ENCODE peak calls at places on chromosomes 1 and 21, in nine cellular contexts. B, Y, M, L, Z, E, C, T and J are unnamed samples.

GRCh38 chr1:3219005-3219724 is 150.2 kb downstream of the PRDM16 start:
- DNase-seq in Y (peak; percentile 91), B (peak; percentile 56), Z (peak; percentile 65), M (peak; percentile 36), T (no peak), E (peak; percentile 64), C (no peak), L (no peak), J (peak; percentile 78)

GRCh38 chr21:21373969-21374368 is 375.8 kb downstream of the NCAM2 start:
- DNase-seq in M (no peak), B (no peak), L (no peak), E (no peak), T (no peak), Y (no peak), C (no peak), Z (no peak), J (no peak)

GRCh38 chr1:244197851-244198375 is 146.8 kb downstream of the ZBTB18 start:
- DNase-seq in E (no peak), M (no peak), B (no peak), L (no peak), T (no peak), C (no peak), Y (no peak), Z (no peak), J (no peak)

GRCh38 chr1:42399315-42400100 is 18.9 kb downstream of the RIMKLA start:
- DNase-seq in Z (no peak), C (no peak), M (no peak), Y (no peak), L (no peak), B (no peak), E (no peak), T (no peak), J (no peak)

GRCh38 chr1:33762962-33763361 is 100.9 kb upstream of the HMGB4 start:
- DNase-seq in C (no peak), L (no peak), Z (no peak), E (no peak), B (no peak), M (no peak), Y (no peak), T (no peak), J (no peak)

GRCh38 chr1:167683641-167684502 is 37.9 kb upstream of the MPZL1 start:
- DNase-seq in Z (no peak), T (no peak), L (peak; percentile 74), C (no peak), Y (no peak), B (peak; percentile 54), M (no peak), E (peak; percentile 41), J (peak; percentile 80)

GRCh38 chr1:33424205-33424604 is 6.7 kb downstream of the PHC2 start:
- DNase-seq in B (no peak), Z (no peak), M (no peak), C (peak; percentile 16), Y (no peak), T (no peak), E (no peak), L (peak; percentile 64), J (no peak)

GRCh38 chr1:61552630-61553029 is 172.3 kb downstream of the TM2D1 start:
- DNase-seq in Z (no peak), E (no peak), Y (no peak), T (no peak), C (no peak), L (no peak), M (no peak), B (no peak), J (no peak)

GRCh38 chr1:6603424-6603850 is 768 bp upstream of the KLHL21 start:
- DNase-seq in L (peak; percentile 64), Y (peak; percentile 61), T (no peak), Z (no peak), C (peak; percentile 75), M (peak; percentile 65), B (no peak), E (no peak), J (peak; percentile 89)

DNA sequence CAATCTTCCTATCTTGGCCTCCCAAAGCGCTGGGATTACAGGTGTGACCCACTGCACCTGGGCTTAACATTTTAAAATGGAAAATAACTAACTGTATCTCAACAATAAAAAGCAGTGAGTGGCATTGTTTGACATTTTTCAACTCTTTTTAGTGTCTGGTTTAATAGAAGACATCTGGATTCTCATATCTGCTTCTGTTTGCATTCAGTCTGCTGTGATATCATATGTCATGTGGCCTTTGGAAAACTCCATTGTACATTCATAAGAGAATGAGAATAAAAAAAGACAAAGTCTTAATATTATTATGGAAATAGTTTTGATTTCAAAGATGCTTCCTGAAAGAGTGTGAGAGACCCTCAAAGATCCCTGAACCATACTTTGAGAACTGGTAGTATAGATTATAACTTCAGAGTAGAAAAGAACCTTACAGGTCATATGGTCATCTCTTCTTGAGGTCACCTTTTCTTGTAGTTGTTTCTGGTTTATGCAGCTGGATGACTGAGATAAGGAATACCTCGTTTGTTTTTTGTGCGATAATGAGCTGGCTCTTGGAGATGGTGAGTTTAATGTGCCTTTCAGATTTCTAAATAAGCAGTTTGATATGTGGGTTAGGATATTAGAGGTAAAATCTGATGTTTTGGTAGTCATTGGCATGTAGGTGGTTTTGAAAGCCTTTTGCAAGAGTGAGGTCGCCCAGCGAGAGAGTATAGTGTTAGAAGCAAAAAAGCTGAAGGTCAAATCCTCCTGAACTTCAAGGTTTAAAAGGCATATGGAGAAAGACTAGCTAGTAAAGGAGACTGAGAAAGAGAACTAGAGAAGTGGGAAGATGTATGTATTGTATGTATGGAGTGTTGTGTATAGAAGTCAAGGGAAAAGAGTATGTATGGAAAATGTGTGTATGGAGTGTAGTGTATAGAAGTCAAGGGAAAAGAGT is 17.2 kb downstream of the CEP350 start:
- DNase-seq in Y (no peak), L (no peak), Z (no peak), B (no peak), E (no peak), T (no peak), M (no peak), C (peak; percentile 82), J (no peak)
- TF ChIP-seq POLR2AphosphoS5 in Y (no peak), L (no peak), Z (no peak), B (no peak), E (no peak), T (no peak), M (no peak), C (no peak), J (no peak)

DNA sequence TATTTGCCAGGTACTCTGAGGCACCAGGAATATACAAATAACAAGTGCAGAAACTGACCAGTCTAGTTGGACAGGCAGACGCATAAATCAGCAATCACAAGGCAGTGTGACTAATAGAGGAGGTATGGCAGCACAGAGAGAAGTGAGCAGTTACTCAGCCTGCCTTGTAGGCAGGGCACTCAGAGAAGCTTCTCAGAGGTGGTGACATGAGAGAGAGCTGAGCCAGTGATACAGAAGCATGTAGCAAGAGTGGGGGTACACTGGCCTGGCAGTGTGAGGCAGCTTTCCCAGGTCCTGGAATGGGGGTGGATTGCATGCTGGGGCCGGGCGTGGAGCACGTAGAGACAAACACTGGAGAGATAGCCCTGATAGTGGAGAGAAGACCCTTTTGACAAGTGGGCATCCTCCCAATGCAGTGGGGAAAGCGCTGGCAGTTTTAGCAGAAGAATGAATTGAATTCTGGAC is 7.8 kb downstream of the PHLDA3 start:
- DNase-seq in E (peak; percentile 73), Y (peak; percentile 61), B (no peak), Z (peak; percentile 91), L (no peak), C (peak; percentile 82), T (peak; percentile 86), M (peak; percentile 47), J (peak; percentile 91)
- TF ChIP-seq POLR2AphosphoS5 in E (no peak), Y (peak; percentile 88), B (peak; percentile 76), Z (peak; percentile 99), L (no peak), C (no peak), T (peak; percentile 69), M (peak; percentile 84), J (peak; percentile 94)

GRCh38 chr1:214503553-214503952 is 47.8 kb downstream of the PTPN14 start:
- DNase-seq in Y (no peak), Z (no peak), M (no peak), E (no peak), C (no peak), L (no peak), T (no peak), B (no peak), J (no peak)
- TF ChIP-seq POLR2AphosphoS5 in Y (peak; percentile 9), Z (no peak), M (no peak), E (no peak), C (no peak), L (no peak), T (no peak), B (no peak), J (no peak)

DNA sequence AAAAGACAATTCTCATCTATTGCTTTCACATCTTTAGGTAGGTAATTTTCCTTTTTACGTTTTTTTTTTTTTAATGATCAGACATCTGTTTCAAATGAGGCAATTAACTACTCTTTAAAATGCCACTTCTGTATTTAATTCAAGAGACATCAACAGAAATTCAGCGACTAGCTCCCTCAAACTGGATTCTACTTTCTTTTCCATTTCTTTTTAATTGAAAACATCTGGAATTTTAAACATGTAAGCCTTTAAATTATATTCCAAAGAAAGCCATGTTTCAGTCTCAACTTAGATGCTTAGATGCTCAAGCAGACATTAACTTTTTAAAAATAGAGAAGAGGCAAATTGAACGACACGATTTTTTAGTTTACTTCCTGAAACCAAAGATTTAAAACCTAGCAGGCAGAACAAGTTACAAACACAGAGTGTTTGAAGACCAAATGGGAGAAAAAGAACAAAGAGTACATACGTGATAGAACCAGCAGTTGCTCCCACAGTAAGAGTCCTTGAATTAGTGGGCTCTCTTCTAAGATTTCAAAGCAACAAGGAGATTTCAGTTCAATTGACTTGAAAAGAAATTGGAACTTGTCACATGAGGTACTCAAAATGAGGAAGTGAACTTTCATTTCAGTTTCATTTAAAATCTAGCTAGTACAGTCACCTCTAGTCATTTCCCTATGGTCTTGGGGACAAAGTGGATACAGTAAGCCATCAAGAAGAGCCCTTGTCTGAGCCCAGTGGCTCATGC is at the start of gene CTSS:
- DNase-seq in Y (no peak), Z (no peak), T (no peak), E (no peak), B (no peak), C (peak; percentile 58), L (no peak), M (no peak), J (no peak)
- TF ChIP-seq POLR2AphosphoS5 in Y (no peak), Z (no peak), T (no peak), E (no peak), B (no peak), C (no peak), L (no peak), M (peak; percentile 70), J (no peak)

DNA sequence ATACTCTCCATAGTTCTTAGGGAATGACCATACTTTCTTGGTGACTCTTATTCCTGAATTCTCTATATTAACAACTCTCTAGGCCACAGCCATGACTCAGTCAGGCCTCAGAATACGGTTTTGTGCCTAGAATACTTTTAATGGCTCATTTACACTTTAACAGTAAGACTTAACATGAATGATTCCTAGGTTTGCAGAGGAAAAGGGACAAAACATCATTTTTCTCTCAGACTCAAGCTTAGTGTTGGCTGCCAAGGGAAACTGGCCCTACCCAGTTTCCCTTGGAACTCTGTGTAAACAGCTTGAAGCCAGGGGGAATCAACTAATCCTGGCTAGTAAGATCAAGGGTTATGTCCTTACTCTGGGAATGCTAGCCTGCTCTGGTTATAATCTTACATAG is 164.9 kb upstream of the PKN2 start:
- DNase-seq in L (no peak), Z (no peak), Y (no peak), C (no peak), T (no peak), E (no peak), M (no peak), B (no peak), J (no peak)
- TF ChIP-seq POLR2AphosphoS5 in L (no peak), Z (no peak), Y (no peak), C (no peak), T (no peak), E (no peak), M (no peak), B (no peak), J (no peak)